ENCODE peak calls at places on chromosome 19, in four cellular contexts. One of them, this sample, is unnamed.

GRCh38 chr19:44894946-44895345 is 3.9 kb downstream of the TOMM40 start:
- DNase-seq in activated T-cell treated with anti-CD3 and anti-CD28 coated beads for 1 hour: no peak
- DNase-seq in germinal center: no peak
- DNase-seq in fibroblast of pulmonary artery: no peak
- DNase-seq in this sample: no peak

GRCh38 chr19:10713317-10713716 is 4.6 kb upstream of the DNM2 start:
- DNase-seq in activated T-cell treated with anti-CD3 and anti-CD28 coated beads for 1 hour: no peak
- DNase-seq in fibroblast of pulmonary artery: no peak
- DNase-seq in germinal center: no peak
- DNase-seq in this sample: no peak

GRCh38 chr19:38079926-38080380 is 144.1 kb downstream of the DPF1 start:
- DNase-seq in germinal center: peak
- DNase-seq in activated T-cell treated with anti-CD3 and anti-CD28 coated beads for 1 hour: no peak
- DNase-seq in fibroblast of pulmonary artery: peak
- DNase-seq in this sample: no peak

GRCh38 chr19:19423322-19423721 is 17.8 kb downstream of the GATAD2A start:
- DNase-seq in germinal center: no peak
- DNase-seq in fibroblast of pulmonary artery: no peak
- DNase-seq in activated T-cell treated with anti-CD3 and anti-CD28 coated beads for 1 hour: no peak
- DNase-seq in this sample: no peak

GRCh38 chr19:29668746-29669609 is 3.7 kb downstream of the PLEKHF1 start:
- DNase-seq in fibroblast of pulmonary artery: no peak
- DNase-seq in activated T-cell treated with anti-CD3 and anti-CD28 coated beads for 1 hour: no peak
- DNase-seq in germinal center: no peak
- DNase-seq in this sample: no peak

GRCh38 chr19:29714371-29714952 is 599 bp downstream of the C19orf12 start:
- DNase-seq in fibroblast of pulmonary artery: no peak
- DNase-seq in germinal center: peak
- DNase-seq in activated T-cell treated with anti-CD3 and anti-CD28 coated beads for 1 hour: peak
- DNase-seq in this sample: no peak

GRCh38 chr19:811511-812048 is 10.2 kb downstream of the PLPPR3 start:
- DNase-seq in fibroblast of pulmonary artery: no peak
- DNase-seq in activated T-cell treated with anti-CD3 and anti-CD28 coated beads for 1 hour: no peak
- DNase-seq in germinal center: no peak
- DNase-seq in this sample: no peak

GRCh38 chr19:3633559-3633988 is 7.0 kb upstream of the CACTIN start:
- DNase-seq in fibroblast of pulmonary artery: no peak
- DNase-seq in activated T-cell treated with anti-CD3 and anti-CD28 coated beads for 1 hour: no peak
- DNase-seq in germinal center: no peak
- DNase-seq in this sample: no peak

GRCh38 chr19:53333071-53333465 is 481 bp upstream of the ZNF845 start:
- DNase-seq in activated T-cell treated with anti-CD3 and anti-CD28 coated beads for 1 hour: peak
- DNase-seq in germinal center: no peak
- DNase-seq in fibroblast of pulmonary artery: no peak
- DNase-seq in this sample: peak

GRCh38 chr19:13163609-13164364 is 13.6 kb downstream of the IER2 start:
- DNase-seq in germinal center: peak
- DNase-seq in activated T-cell treated with anti-CD3 and anti-CD28 coated beads for 1 hour: peak
- DNase-seq in fibroblast of pulmonary artery: peak
- DNase-seq in this sample: peak

GRCh38 chr19:8021374-8021773 is 15.9 kb upstream of the ELAVL1 start:
- DNase-seq in activated T-cell treated with anti-CD3 and anti-CD28 coated beads for 1 hour: no peak
- DNase-seq in fibroblast of pulmonary artery: no peak
- DNase-seq in germinal center: no peak
- DNase-seq in this sample: no peak

GRCh38 chr19:49497047-49497789 is 984 bp downstream of the RPS11 start:
- DNase-seq in fibroblast of pulmonary artery: peak
- DNase-seq in germinal center: peak
- DNase-seq in activated T-cell treated with anti-CD3 and anti-CD28 coated beads for 1 hour: peak
- DNase-seq in this sample: peak

GRCh38 chr19:33468361-33469170 is 53.0 kb downstream of the PEPD start:
- DNase-seq in activated T-cell treated with anti-CD3 and anti-CD28 coated beads for 1 hour: no peak
- DNase-seq in fibroblast of pulmonary artery: no peak
- DNase-seq in germinal center: no peak
- DNase-seq in this sample: no peak

GRCh38 chr19:50315773-50316448 is 13.3 kb downstream of the KCNC3 start:
- DNase-seq in germinal center: no peak
- DNase-seq in activated T-cell treated with anti-CD3 and anti-CD28 coated beads for 1 hour: no peak
- DNase-seq in fibroblast of pulmonary artery: no peak
- DNase-seq in this sample: no peak

GRCh38 chr19:532578-533484 is 1.3 kb downstream of the CDC34 start:
- DNase-seq in activated T-cell treated with anti-CD3 and anti-CD28 coated beads for 1 hour: no peak
- DNase-seq in germinal center: peak
- DNase-seq in fibroblast of pulmonary artery: peak
- DNase-seq in this sample: peak

GRCh38 chr19:58558066-58558622 is at the start of gene UBE2M:
- DNase-seq in activated T-cell treated with anti-CD3 and anti-CD28 coated beads for 1 hour: no peak
- DNase-seq in fibroblast of pulmonary artery: peak
- DNase-seq in germinal center: no peak
- DNase-seq in this sample: peak

GRCh38 chr19:28793391-28794168 is 419.4 kb downstream of the UQCRFS1 start:
- DNase-seq in germinal center: no peak
- DNase-seq in fibroblast of pulmonary artery: no peak
- DNase-seq in activated T-cell treated with anti-CD3 and anti-CD28 coated beads for 1 hour: no peak
- DNase-seq in this sample: peak

GRCh38 chr19:49637865-49638350 is 2.0 kb downstream of the RRAS start:
- DNase-seq in activated T-cell treated with anti-CD3 and anti-CD28 coated beads for 1 hour: no peak
- DNase-seq in germinal center: no peak
- DNase-seq in fibroblast of pulmonary artery: peak
- DNase-seq in this sample: peak